ENCODE peak calls at places on chromosomes 1 and 21, in ten cellular contexts. U, E, J, N, Z, V, L, D, R and M are unnamed samples.

GRCh38 chr1:182444497-182444896 is 5.4 kb upstream of the RGSL1 start:
- DNase-seq in D (no peak), N (no peak), V (no peak), J (no peak), L (no peak), E (no peak), R (no peak), U (no peak), Z (no peak), M (peak)

GRCh38 chr1:26913754-26914619 is at the start of gene NR0B2:
- DNase-seq in J (peak), Z (no peak), V (no peak), E (peak), L (no peak), N (no peak), U (no peak), R (peak), D (no peak), M (peak)

GRCh38 chr1:151495316-151495715 is 15.9 kb upstream of the CGN start:
- DNase-seq in D (no peak), R (no peak), U (no peak), E (no peak), L (no peak), Z (no peak), N (no peak), J (no peak), V (no peak), M (no peak)

GRCh38 chr1:20413136-20413790 is 72.7 kb downstream of the CAMK2N1 start:
- DNase-seq in U (no peak), J (no peak), Z (no peak), V (no peak), N (no peak), E (no peak), L (no peak), D (no peak), R (no peak), M (peak)

GRCh38 chr1:42321731-42322130 is 13.3 kb downstream of the FOXJ3 start:
- DNase-seq in U (no peak), D (no peak), L (no peak), E (no peak), Z (no peak), N (no peak), J (no peak), V (no peak), R (no peak), M (no peak)

GRCh38 chr1:89723863-89724262 is 90.9 kb downstream of the LRRC8C start:
- DNase-seq in D (peak), Z (no peak), R (no peak), V (peak), N (no peak), U (no peak), J (no peak), L (no peak), E (no peak), M (no peak)

GRCh38 chr1:65343286-65343685 is 33.9 kb downstream of the DNAJC6 start:
- DNase-seq in V (peak), D (peak), U (no peak), E (no peak), R (no peak), Z (no peak), L (no peak), N (peak), J (no peak), M (no peak)

GRCh38 chr1:207981976-207982375 is 71.1 kb upstream of the CD34 start:
- DNase-seq in Z (peak), E (no peak), L (peak), V (no peak), U (no peak), N (no peak), J (peak), R (no peak), D (no peak), M (peak)

GRCh38 chr1:212229654-212230053 is 55.6 kb upstream of the PPP2R5A start:
- DNase-seq in Z (no peak), V (peak), U (peak), D (peak), R (no peak), N (peak), L (no peak), E (no peak), J (no peak), M (no peak)

GRCh38 chr1:101028466-101028865 is 2.9 kb upstream of the DPH5 start:
- DNase-seq in R (no peak), N (no peak), L (no peak), E (no peak), D (no peak), U (no peak), V (no peak), Z (no peak), J (no peak), M (no peak)

GRCh38 chr1:80375662-80376061 is 1369.1 kb upstream of the ADGRL4 start:
- DNase-seq in E (no peak), Z (no peak), J (no peak), V (peak), U (peak), N (peak), R (no peak), L (no peak), D (peak), M (no peak)

GRCh38 chr1:168121314-168122029 is 15.3 kb downstream of the GPR161 start:
- DNase-seq in D (peak), V (peak), E (peak), Z (no peak), R (peak), J (no peak), N (peak), L (no peak), U (peak), M (no peak)

GRCh38 chr1:209879539-209879938 is 51.8 kb downstream of the UTP25 start:
- DNase-seq in L (no peak), D (peak), Z (peak), V (no peak), R (no peak), U (peak), E (no peak), J (peak), N (no peak), M (no peak)
- H3K9ac ChIP-seq in L (no peak), D (no peak), Z (peak), V (no peak), R (no peak), U (peak), E (no peak), J (no peak), N (no peak), M (no peak)

GRCh38 chr1:244735404-244735803 is 82.5 kb downstream of the DESI2 start:
- DNase-seq in J (no peak), R (no peak), Z (no peak), E (no peak), U (no peak), V (peak), N (no peak), L (no peak), D (peak), M (no peak)

GRCh38 chr1:244730934-244731434 is 78.1 kb downstream of the DESI2 start:
- DNase-seq in J (no peak), R (no peak), Z (no peak), U (no peak), V (no peak), D (no peak), N (no peak), L (no peak), E (no peak), M (no peak)

GRCh38 chr1:244732846-244733450 is 80.0 kb downstream of the DESI2 start:
- DNase-seq in J (no peak), D (no peak), U (no peak), V (no peak), L (no peak), E (no peak), Z (no peak), R (no peak), N (no peak), M (no peak)

GRCh38 chr1:244731651-244732050 is 78.7 kb downstream of the DESI2 start:
- DNase-seq in N (no peak), R (no peak), U (no peak), Z (no peak), D (no peak), V (no peak), L (no peak), E (no peak), J (no peak), M (no peak)

DNA sequence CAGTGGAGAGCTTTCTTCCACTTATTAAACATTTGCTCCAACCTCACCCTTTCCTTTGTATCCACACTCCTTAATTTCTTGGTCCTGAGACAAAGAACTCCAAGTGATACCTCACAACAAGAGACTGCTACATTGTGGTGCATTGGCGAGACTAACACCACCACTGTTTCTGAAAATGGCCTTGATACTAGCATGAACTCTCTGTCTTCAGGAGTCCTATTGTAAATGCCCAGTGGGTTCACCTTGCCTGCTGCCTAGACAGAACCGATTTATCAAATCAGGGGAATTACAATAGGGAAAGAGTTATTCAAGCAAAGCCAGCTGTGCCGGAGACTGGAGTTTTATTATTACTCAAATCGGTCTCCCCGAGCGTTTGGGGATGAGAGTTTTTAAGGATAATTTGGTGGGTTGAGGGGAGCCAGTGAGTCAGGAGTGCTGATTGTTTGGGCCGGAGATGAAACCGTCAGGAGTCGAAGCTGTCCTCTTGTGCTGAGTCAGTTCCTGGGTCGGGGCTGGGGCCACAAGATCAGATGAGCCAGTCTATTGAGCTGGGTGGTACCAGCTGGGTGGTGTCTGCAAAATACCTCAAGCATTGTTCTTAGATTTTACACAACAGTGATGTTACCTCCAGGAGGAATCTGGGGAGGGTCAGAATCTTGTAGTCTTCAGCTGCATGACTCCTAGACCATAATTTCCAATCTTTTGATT is 83.1 kb downstream of the DESI2 start:
- DNase-seq in J (no peak), Z (no peak), E (no peak), U (no peak), R (no peak), D (peak), V (no peak), N (no peak), L (no peak), M (no peak)
- H3K9ac ChIP-seq in J (no peak), Z (no peak), E (no peak), U (no peak), R (no peak), D (no peak), V (no peak), N (no peak), L (no peak), M (no peak)

GRCh38 chr1:32247983-32248889 is 1.2 kb downstream of the FAM167B start:
- DNase-seq in U (no peak), V (peak), E (peak), L (peak), J (peak), N (peak), D (peak), R (peak), Z (peak), M (peak)

GRCh38 chr1:32250893-32251716 is at the start of gene LCK:
- DNase-seq in J (no peak), Z (no peak), R (no peak), U (no peak), D (no peak), N (no peak), L (no peak), V (no peak), E (peak), M (peak)

GRCh38 chr1:32249831-32250525 is 1.1 kb upstream of the LCK start:
- DNase-seq in V (peak), D (peak), E (peak), U (no peak), R (peak), L (no peak), J (peak), N (no peak), Z (no peak), M (no peak)

GRCh38 chr1:32247452-32247851 is 430 bp downstream of the FAM167B start:
- DNase-seq in L (no peak), U (no peak), D (no peak), Z (no peak), R (no peak), N (no peak), E (peak), V (no peak), J (no peak), M (no peak)

DNA sequence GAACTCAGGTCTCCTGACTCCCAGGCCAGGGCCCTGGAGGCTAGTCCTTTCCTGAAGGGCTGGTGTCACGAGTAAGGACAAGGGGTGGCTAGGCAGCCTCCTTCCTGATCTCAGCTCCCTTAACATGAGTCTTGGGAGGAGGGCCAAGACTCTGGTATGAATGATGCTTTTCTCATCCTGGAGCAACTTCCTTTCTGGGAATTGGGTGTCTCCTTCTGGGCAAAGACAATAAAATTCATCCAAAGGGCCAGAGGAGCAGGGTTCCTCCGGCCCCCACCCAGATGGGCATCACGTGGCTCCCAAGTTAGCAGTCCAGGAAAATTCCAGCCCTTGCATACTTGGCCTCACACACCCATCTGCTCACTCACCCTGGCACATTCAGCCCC is at the start of gene FAM167B:
- DNase-seq in E (peak), V (peak), R (peak), Z (no peak), D (peak), J (no peak), N (peak), U (peak), L (no peak), M (no peak)
- H3K9ac ChIP-seq in E (no peak), V (no peak), R (no peak), Z (no peak), D (no peak), J (peak), N (peak), U (no peak), L (no peak), M (no peak)

GRCh38 chr21:15059397-15059796 is 5.4 kb downstream of the NRIP1 start:
- DNase-seq in N (no peak), R (no peak), E (no peak), U (no peak), D (no peak), L (no peak), V (no peak), Z (no peak), J (no peak), M (no peak)

GRCh38 chr21:15057290-15057689 is 7.5 kb downstream of the NRIP1 start:
- DNase-seq in D (no peak), N (no peak), E (no peak), V (no peak), Z (no peak), J (no peak), U (no peak), L (peak), R (peak), M (peak)

GRCh38 chr21:15060776-15061175 is 4.0 kb downstream of the NRIP1 start:
- DNase-seq in R (no peak), D (peak), U (peak), N (peak), V (peak), E (no peak), Z (no peak), L (no peak), J (no peak), M (no peak)

GRCh38 chr21:15061284-15061683 is 3.5 kb downstream of the NRIP1 start:
- DNase-seq in Z (no peak), U (no peak), D (no peak), J (no peak), N (no peak), E (no peak), V (no peak), R (no peak), L (no peak), M (no peak)

GRCh38 chr21:15058718-15059316 is 6.0 kb downstream of the NRIP1 start:
- DNase-seq in V (peak), D (peak), E (no peak), Z (no peak), N (peak), U (peak), L (no peak), R (no peak), J (no peak), M (no peak)
- H3K9ac ChIP-seq in V (peak), D (no peak), E (no peak), Z (no peak), N (peak), U (peak), L (no peak), R (peak), J (peak), M (peak)

GRCh38 chr1:84300991-84301758 is at the start of gene SAMD13:
- DNase-seq in D (peak), R (peak), L (peak), Z (peak), E (peak), J (no peak), N (peak), U (peak), V (peak), M (no peak)
- H3K9ac ChIP-seq in D (no peak), R (peak), L (no peak), Z (peak), E (peak), J (no peak), N (peak), U (peak), V (peak), M (no peak)

DNA sequence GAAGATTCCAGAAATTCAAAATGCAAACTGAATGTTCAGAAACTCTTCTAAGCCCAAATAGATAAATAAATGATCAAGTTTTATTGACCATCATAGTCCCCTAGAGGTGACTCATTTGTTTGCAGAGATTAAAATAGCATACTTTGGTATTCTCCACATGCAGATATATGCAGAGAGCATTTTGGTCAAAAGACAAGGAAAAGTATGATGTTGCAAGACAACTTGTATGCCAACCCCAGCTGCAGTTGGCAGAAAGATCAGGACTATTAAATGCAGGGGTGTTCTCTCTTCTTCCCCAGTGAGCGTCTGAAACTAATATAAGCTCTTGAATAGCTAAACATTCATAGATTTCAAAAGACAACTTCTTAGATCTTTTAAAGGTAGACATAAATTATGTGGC is 404.9 kb downstream of the LTN1 start:
- DNase-seq in D (no peak), U (no peak), J (no peak), V (peak), Z (no peak), R (no peak), L (no peak), N (peak), E (no peak), M (no peak)
- H3K9ac ChIP-seq in D (no peak), U (no peak), J (no peak), V (no peak), Z (no peak), R (no peak), L (no peak), N (peak), E (no peak), M (no peak)

GRCh38 chr1:201625711-201626300 is 86.9 kb downstream of the NAV1 start:
- DNase-seq in Z (no peak), R (no peak), L (no peak), E (peak), J (no peak), N (peak), D (peak), V (no peak), U (no peak), M (no peak)
- H3K9ac ChIP-seq in Z (peak), R (no peak), L (no peak), E (no peak), J (no peak), N (peak), D (peak), V (no peak), U (peak), M (no peak)